ENCODE peak calls at places on chromosome 10, in five cellular contexts. W is activated naive CD4-positive, alpha-beta T cell treated with anti-CD3 and anti-CD28 coated beads, Interleukin-2, amount 50 U/mL, for 72 hours; E is right cardiac atrium; A is activated CD4-positive, CD25-positive, alpha-beta regulatory T cell; T is IMR-90. K is an unnamed sample.

GRCh38 chr10:132616170-132616994 is 78.8 kb downstream of the INPP5A start:
- DNase-seq in W (peak), E (peak), A (no peak), T (no peak), K (no peak)

GRCh38 chr10:117398014-117398413 is 22.8 kb upstream of the PDZD8 start:
- DNase-seq in W (no peak), E (no peak), A (no peak), T (no peak), K (no peak)

GRCh38 chr10:60732240-60733188 is 45.8 kb upstream of the CDK1 start:
- DNase-seq in W (no peak), E (no peak), A (no peak), T (no peak), K (peak)

GRCh38 chr10:92735938-92736337 is 46.2 kb downstream of the HHEX start:
- DNase-seq in W (no peak), E (no peak), A (no peak), T (no peak), K (no peak)

GRCh38 chr10:22761569-22762220 is 47.3 kb upstream of the PIP4K2A start:
- DNase-seq in W (no peak), E (no peak), A (no peak), T (peak), K (peak)

GRCh38 chr10:118768041-118768933 is 13.5 kb upstream of the CACUL1 start:
- DNase-seq in W (no peak), E (no peak), A (no peak), T (no peak), K (no peak)

GRCh38 chr10:76937056-76937665 is 700.4 kb downstream of the KCNMA1 start:
- DNase-seq in W (no peak), E (no peak), A (no peak), T (no peak), K (no peak)

GRCh38 chr10:107417446-107417845 is 252.9 kb upstream of the SORCS1 start:
- DNase-seq in W (no peak), E (no peak), A (no peak), T (peak), K (peak)

GRCh38 chr10:43380610-43381222 is 9.3 kb downstream of the FXYD4 start:
- DNase-seq in W (no peak), E (no peak), A (no peak), T (peak), K (peak)

GRCh38 chr10:5943536-5943935 is 33.8 kb downstream of the IL15RA start:
- DNase-seq in W (no peak), E (peak), A (no peak), T (peak), K (peak)

GRCh38 chr10:48475943-48476278 is 129.0 kb downstream of the ARHGAP22 start:
- DNase-seq in W (no peak), E (no peak), A (no peak), T (no peak), K (no peak)

GRCh38 chr10:3080608-3081007 is 13.3 kb downstream of the PFKP start:
- DNase-seq in W (no peak), E (no peak), A (no peak), T (no peak), K (no peak)

GRCh38 chr10:76902949-76903348 is 734.7 kb downstream of the KCNMA1 start:
- DNase-seq in W (no peak), E (peak), A (no peak), T (no peak), K (no peak)

GRCh38 chr10:93412801-93413200 is 69.3 kb downstream of the MYOF start:
- DNase-seq in W (no peak), E (no peak), A (no peak), T (no peak), K (no peak)

GRCh38 chr10:26513101-26513500 is 75.0 kb downstream of the APBB1IP start:
- DNase-seq in W (no peak), E (no peak), A (no peak), T (no peak), K (no peak)

GRCh38 chr10:20029523-20029922 is 213.3 kb downstream of the PLXDC2 start:
- DNase-seq in W (no peak), E (no peak), A (no peak), T (no peak), K (no peak)

GRCh38 chr10:118642228-118642627 is 46.8 kb upstream of the PRLHR start:
- DNase-seq in W (no peak), E (no peak), A (no peak), T (no peak), K (no peak)

GRCh38 chr10:10942441-10942840 is 75.2 kb upstream of the CELF2 start:
- DNase-seq in W (no peak), E (no peak), A (no peak), T (peak), K (peak)

GRCh38 chr10:16742165-16742960 is 74.9 kb downstream of the RSU1 start:
- DNase-seq in W (no peak), E (no peak), A (no peak), T (no peak), K (no peak)

GRCh38 chr10:110171032-110171431 is 36.4 kb upstream of the MXI1 start:
- DNase-seq in W (no peak), E (no peak), A (no peak), T (no peak), K (no peak)

GRCh38 chr10:100886946-100887345 is 25.8 kb upstream of the SLF2 start:
- DNase-seq in W (peak), E (peak), A (no peak), T (no peak), K (no peak)

GRCh38 chr10:118343115-118343514 is 991 bp upstream of the FAM204A start:
- DNase-seq in W (no peak), E (no peak), A (no peak), T (peak), K (peak)

GRCh38 chr10:19750972-19751371 is 65.3 kb upstream of the PLXDC2 start:
- DNase-seq in W (no peak), E (no peak), A (no peak), T (no peak), K (no peak)

GRCh38 chr10:124649209-124649608 is 95.0 kb downstream of the FAM53B start:
- DNase-seq in W (no peak), E (peak), A (no peak), T (no peak), K (peak)

GRCh38 chr10:106537866-106538265 is 626.6 kb downstream of the SORCS1 start:
- DNase-seq in W (no peak), E (no peak), A (no peak), T (no peak), K (no peak)

GRCh38 chr10:126783806-126784205 is 113.3 kb upstream of the C10orf90 start:
- DNase-seq in W (no peak), E (no peak), A (no peak), T (no peak), K (no peak)

GRCh38 chr10:23172846-23173548 is 19.1 kb upstream of the PTF1A start:
- DNase-seq in W (no peak), E (no peak), A (no peak), T (no peak), K (no peak)

K was measured in GM23248.